ENCODE peak calls at places on chromosome 6, in five cellular contexts. One of them, this sample, is unnamed.

GRCh38 chr6:108359901-108360882 is 65.3 kb downstream of the AFG1L start:
- DNase-seq in K562: no peak
- DNase-seq in brain microvascular endothelial cell: no peak
- DNase-seq in CD8-positive, alpha-beta memory T cell: no peak
- DNase-seq in left ventricle myocardium inferior: no peak
- DNase-seq in this sample: no peak

GRCh38 chr6:138622967-138623366 is 123.7 kb upstream of the NHSL1 start:
- DNase-seq in K562: no peak
- DNase-seq in brain microvascular endothelial cell: no peak
- DNase-seq in left ventricle myocardium inferior: no peak
- DNase-seq in CD8-positive, alpha-beta memory T cell: no peak
- DNase-seq in this sample: no peak

GRCh38 chr6:166683477-166683876 is 56.4 kb upstream of the RPS6KA2 start:
- DNase-seq in CD8-positive, alpha-beta memory T cell: no peak
- DNase-seq in brain microvascular endothelial cell: no peak
- DNase-seq in K562: no peak
- DNase-seq in left ventricle myocardium inferior: no peak
- DNase-seq in this sample: no peak

GRCh38 chr6:4021862-4022715 is 56.8 kb downstream of the FAM217A start:
- DNase-seq in left ventricle myocardium inferior: no peak
- DNase-seq in K562: no peak
- DNase-seq in CD8-positive, alpha-beta memory T cell: peak; percentile 30
- DNase-seq in brain microvascular endothelial cell: no peak
- DNase-seq in this sample: no peak

GRCh38 chr6:158760618-158761250 is 58.4 kb downstream of the EZR start:
- DNase-seq in CD8-positive, alpha-beta memory T cell: no peak
- DNase-seq in K562: no peak
- DNase-seq in left ventricle myocardium inferior: no peak
- DNase-seq in brain microvascular endothelial cell: no peak
- DNase-seq in this sample: no peak

GRCh38 chr6:131733376-131734016 is 22.7 kb upstream of the CTAGE9 start:
- DNase-seq in brain microvascular endothelial cell: peak; percentile 95
- DNase-seq in left ventricle myocardium inferior: no peak
- DNase-seq in K562: no peak
- DNase-seq in CD8-positive, alpha-beta memory T cell: no peak
- DNase-seq in this sample: no peak

GRCh38 chr6:113694278-113695077 is 162.7 kb upstream of the MARCKS start:
- DNase-seq in CD8-positive, alpha-beta memory T cell: no peak
- DNase-seq in brain microvascular endothelial cell: no peak
- DNase-seq in left ventricle myocardium inferior: no peak
- DNase-seq in K562: no peak
- DNase-seq in this sample: no peak

GRCh38 chr6:93679836-93680235 is 260.5 kb upstream of the EPHA7 start:
- DNase-seq in K562: no peak
- DNase-seq in CD8-positive, alpha-beta memory T cell: no peak
- DNase-seq in brain microvascular endothelial cell: no peak
- DNase-seq in left ventricle myocardium inferior: no peak
- DNase-seq in this sample: no peak

GRCh38 chr6:39821739-39822532 is 29.8 kb downstream of the DAAM2 start:
- DNase-seq in brain microvascular endothelial cell: no peak
- DNase-seq in K562: no peak
- DNase-seq in left ventricle myocardium inferior: peak; percentile 70
- DNase-seq in CD8-positive, alpha-beta memory T cell: no peak
- DNase-seq in this sample: no peak

GRCh38 chr6:31805939-31806469 is 762 bp downstream of the LSM2 start:
- DNase-seq in brain microvascular endothelial cell: no peak
- DNase-seq in CD8-positive, alpha-beta memory T cell: no peak
- DNase-seq in K562: no peak
- DNase-seq in left ventricle myocardium inferior: no peak
- DNase-seq in this sample: no peak

GRCh38 chr6:118569498-118569897 is 21.4 kb downstream of the PLN start:
- DNase-seq in brain microvascular endothelial cell: no peak
- DNase-seq in CD8-positive, alpha-beta memory T cell: no peak
- DNase-seq in K562: no peak
- DNase-seq in left ventricle myocardium inferior: no peak
- DNase-seq in this sample: no peak

GRCh38 chr6:15183979-15184378 is 61.9 kb upstream of the JARID2 start:
- DNase-seq in left ventricle myocardium inferior: no peak
- DNase-seq in K562: no peak
- DNase-seq in CD8-positive, alpha-beta memory T cell: no peak
- DNase-seq in brain microvascular endothelial cell: no peak
- DNase-seq in this sample: no peak

GRCh38 chr6:2524090-2524489 is 226.6 kb downstream of the MYLK4 start:
- DNase-seq in left ventricle myocardium inferior: no peak
- DNase-seq in K562: no peak
- DNase-seq in CD8-positive, alpha-beta memory T cell: no peak
- DNase-seq in brain microvascular endothelial cell: no peak
- DNase-seq in this sample: no peak

GRCh38 chr6:50973464-50973863 is 154.8 kb downstream of the TFAP2B start:
- DNase-seq in left ventricle myocardium inferior: no peak
- DNase-seq in K562: no peak
- DNase-seq in CD8-positive, alpha-beta memory T cell: no peak
- DNase-seq in brain microvascular endothelial cell: no peak
- DNase-seq in this sample: peak; percentile 59

GRCh38 chr6:146027586-146028249 is 1.1 kb upstream of the GRM1 start:
- DNase-seq in K562: no peak
- DNase-seq in brain microvascular endothelial cell: no peak
- DNase-seq in left ventricle myocardium inferior: no peak
- DNase-seq in CD8-positive, alpha-beta memory T cell: no peak
- DNase-seq in this sample: peak; percentile 63

GRCh38 chr6:22717906-22718305 is 148.5 kb downstream of the HDGFL1 start:
- DNase-seq in CD8-positive, alpha-beta memory T cell: no peak
- DNase-seq in left ventricle myocardium inferior: no peak
- DNase-seq in K562: no peak
- DNase-seq in brain microvascular endothelial cell: no peak
- DNase-seq in this sample: no peak

GRCh38 chr6:26532699-26533523 is 5.3 kb upstream of the HMGN4 start:
- DNase-seq in CD8-positive, alpha-beta memory T cell: peak; percentile 90
- DNase-seq in left ventricle myocardium inferior: peak; percentile 86
- DNase-seq in brain microvascular endothelial cell: peak; percentile 96
- DNase-seq in K562: peak; percentile 78
- DNase-seq in this sample: peak; percentile 96

GRCh38 chr6:158068893-158069799 is 87.5 kb downstream of the SYNJ2 start:
- DNase-seq in CD8-positive, alpha-beta memory T cell: no peak
- DNase-seq in brain microvascular endothelial cell: peak; percentile 52
- DNase-seq in K562: peak; percentile 32
- DNase-seq in left ventricle myocardium inferior: no peak
- DNase-seq in this sample: no peak

GRCh38 chr6:34237316-34237721 is 646 bp downstream of the HMGA1 start:
- DNase-seq in CD8-positive, alpha-beta memory T cell: peak; percentile 25
- DNase-seq in left ventricle myocardium inferior: no peak
- DNase-seq in brain microvascular endothelial cell: no peak
- DNase-seq in K562: peak; percentile 83
- DNase-seq in this sample: peak; percentile 42

GRCh38 chr6:159095561-159096095 is 50.8 kb upstream of the TAGAP start:
- DNase-seq in left ventricle myocardium inferior: no peak
- DNase-seq in brain microvascular endothelial cell: no peak
- DNase-seq in K562: no peak
- DNase-seq in CD8-positive, alpha-beta memory T cell: no peak
- DNase-seq in this sample: no peak

GRCh38 chr6:102154176-102154575 is 760.7 kb downstream of the GRIK2 start:
- DNase-seq in CD8-positive, alpha-beta memory T cell: no peak
- DNase-seq in brain microvascular endothelial cell: no peak
- DNase-seq in left ventricle myocardium inferior: no peak
- DNase-seq in K562: no peak
- DNase-seq in this sample: no peak

GRCh38 chr6:33192105-33192646 is at the start of gene COL11A2:
- DNase-seq in left ventricle myocardium inferior: no peak
- DNase-seq in K562: peak; percentile 69
- DNase-seq in brain microvascular endothelial cell: no peak
- DNase-seq in CD8-positive, alpha-beta memory T cell: no peak
- DNase-seq in this sample: peak; percentile 76

GRCh38 chr6:136822379-136823127 is at the start of gene PEX7:
- DNase-seq in left ventricle myocardium inferior: peak; percentile 92
- DNase-seq in CD8-positive, alpha-beta memory T cell: peak; percentile 92
- DNase-seq in K562: peak; percentile 89
- DNase-seq in brain microvascular endothelial cell: peak; percentile 93
- DNase-seq in this sample: peak; percentile 89

DNA sequence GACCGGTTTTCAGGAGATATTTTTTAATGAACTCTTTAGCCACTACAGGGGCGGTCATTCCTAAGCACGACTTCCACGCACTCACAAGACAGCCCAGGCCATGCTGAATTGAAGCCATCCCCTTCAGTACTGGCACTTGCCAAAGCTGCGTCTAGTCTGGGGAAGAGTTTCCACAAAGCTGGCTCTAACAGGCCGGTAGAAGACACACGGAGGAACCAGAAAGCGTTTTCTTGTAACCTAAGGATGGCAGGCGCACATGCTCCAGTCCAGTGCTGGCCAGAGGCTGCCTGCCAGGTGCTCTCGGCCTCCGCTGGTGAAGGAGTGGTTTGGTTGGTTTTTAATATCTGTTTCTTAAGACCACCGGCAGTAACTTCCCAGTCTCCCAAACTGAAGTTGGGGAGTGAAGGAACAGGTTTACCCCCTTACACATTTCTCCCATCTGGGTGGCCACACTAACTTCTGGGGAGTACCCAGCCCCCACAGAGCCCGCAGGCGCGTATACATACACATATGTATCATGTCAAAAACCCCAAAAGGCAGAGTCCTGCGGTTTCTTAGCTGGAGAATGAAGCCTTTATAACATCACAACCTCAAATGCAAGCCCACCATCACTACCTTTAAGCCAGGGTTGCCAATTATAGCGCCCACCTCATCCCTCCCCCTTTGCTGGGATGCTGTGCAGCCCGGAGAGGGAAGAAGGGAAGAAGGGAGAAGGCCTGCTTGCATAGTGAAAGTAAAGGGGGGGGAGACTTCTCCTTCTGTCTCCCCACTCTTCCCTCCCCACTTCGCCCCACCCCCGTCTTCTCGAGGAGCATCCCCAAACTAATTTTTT is 1.2 kb downstream of the TRERF1 start:
- DNase-seq in CD8-positive, alpha-beta memory T cell: no peak
- DNase-seq in brain microvascular endothelial cell: no peak
- DNase-seq in left ventricle myocardium inferior: no peak
- DNase-seq in K562: no peak
- DNase-seq in this sample: peak; percentile 23
- H3K27ac ChIP-seq in CD8-positive, alpha-beta memory T cell: peak overlapping the region; percentile 49
- H3K27ac ChIP-seq in brain microvascular endothelial cell: no peak overlapping the region
- H3K27ac ChIP-seq in left ventricle myocardium inferior: peak overlapping the region; percentile 92
- H3K27ac ChIP-seq in K562: no peak overlapping the region
- H3K27ac ChIP-seq in this sample: peak overlapping the region; percentile 73

GRCh38 chr6:36116943-36117342 is 13.4 kb upstream of the MAPK13 start:
- DNase-seq in K562: no peak
- DNase-seq in CD8-positive, alpha-beta memory T cell: no peak
- DNase-seq in brain microvascular endothelial cell: no peak
- DNase-seq in left ventricle myocardium inferior: no peak
- DNase-seq in this sample: peak; percentile 9

GRCh38 chr6:36119209-36119608 is 11.1 kb upstream of the MAPK13 start:
- DNase-seq in left ventricle myocardium inferior: no peak
- DNase-seq in brain microvascular endothelial cell: no peak
- DNase-seq in CD8-positive, alpha-beta memory T cell: no peak
- DNase-seq in K562: no peak
- DNase-seq in this sample: no peak

GRCh38 chr6:36117639-36118549 is 12.4 kb upstream of the MAPK13 start:
- DNase-seq in K562: no peak
- DNase-seq in left ventricle myocardium inferior: no peak
- DNase-seq in brain microvascular endothelial cell: no peak
- DNase-seq in CD8-positive, alpha-beta memory T cell: no peak
- DNase-seq in this sample: peak; percentile 30

GRCh38 chr6:36119927-36120477 is 10.3 kb upstream of the MAPK13 start:
- DNase-seq in brain microvascular endothelial cell: no peak
- DNase-seq in CD8-positive, alpha-beta memory T cell: no peak
- DNase-seq in left ventricle myocardium inferior: no peak
- DNase-seq in K562: no peak
- DNase-seq in this sample: no peak

DNA sequence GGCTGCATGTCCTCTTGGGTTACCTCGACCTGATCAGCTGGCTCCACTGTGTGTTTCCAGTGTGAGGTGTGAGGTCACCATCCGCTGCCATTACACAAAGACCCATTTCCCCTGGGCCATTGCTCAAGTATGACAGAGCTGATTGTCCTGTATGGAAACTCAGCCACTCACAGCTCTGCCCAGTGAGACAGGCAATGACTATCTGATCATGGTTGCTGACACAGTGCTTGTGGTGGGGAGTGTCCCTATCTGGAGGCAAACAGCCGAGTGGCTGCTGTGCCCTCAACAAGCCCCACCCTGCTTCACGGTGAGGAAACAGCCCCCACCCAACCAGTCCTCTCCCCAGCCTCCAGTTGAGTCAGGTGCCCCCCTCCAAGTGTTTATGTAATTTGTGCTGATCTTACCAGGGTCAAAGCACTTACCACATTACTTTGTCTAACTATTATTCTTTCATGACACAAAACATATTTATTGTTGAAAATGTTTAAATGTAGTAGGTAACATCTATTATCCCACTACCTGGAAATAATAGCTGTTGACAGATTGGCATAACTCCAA is 11.7 kb upstream of the MAPK13 start:
- DNase-seq in left ventricle myocardium inferior: no peak
- DNase-seq in brain microvascular endothelial cell: no peak
- DNase-seq in CD8-positive, alpha-beta memory T cell: peak; percentile 73
- DNase-seq in K562: peak; percentile 93
- DNase-seq in this sample: peak; percentile 61
- H3K27ac ChIP-seq in left ventricle myocardium inferior: no peak overlapping the region
- H3K27ac ChIP-seq in brain microvascular endothelial cell: no peak overlapping the region
- H3K27ac ChIP-seq in CD8-positive, alpha-beta memory T cell: peak overlapping the region; percentile 57
- H3K27ac ChIP-seq in K562: peak overlapping the region; percentile 80
- H3K27ac ChIP-seq in this sample: peak overlapping the region; percentile 49

DNA sequence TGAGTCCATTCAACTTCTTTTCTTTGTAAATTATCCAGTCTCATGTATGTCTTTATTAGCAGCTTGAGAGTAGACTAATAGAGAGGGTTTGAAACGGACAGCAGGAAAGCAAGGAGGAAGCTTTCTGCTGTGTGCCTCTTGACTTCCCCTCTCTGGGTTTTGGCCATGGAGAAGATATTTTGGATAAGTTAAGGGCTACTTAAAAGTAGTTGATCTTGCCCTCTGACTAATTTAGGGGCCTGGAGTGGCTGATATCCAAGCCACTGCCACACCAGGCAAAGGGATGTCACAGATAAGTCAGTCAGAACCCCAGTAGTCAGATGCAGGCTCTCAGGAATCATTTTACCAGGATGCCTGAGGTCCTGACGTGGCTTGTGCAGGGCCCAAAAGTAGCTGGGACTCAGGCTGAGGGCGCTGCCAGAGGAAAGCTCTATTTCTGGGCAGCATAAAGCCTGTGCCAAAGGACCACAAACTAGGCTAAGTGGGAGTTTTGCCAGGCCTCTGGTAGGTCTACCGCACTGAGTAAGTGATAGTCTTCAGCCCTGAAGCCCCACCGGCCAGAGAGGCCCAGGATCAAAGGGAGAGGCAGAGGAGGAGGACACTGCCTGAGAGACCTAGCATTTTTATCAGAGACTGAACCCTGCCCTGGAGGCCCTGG is 41.6 kb upstream of the IYD start:
- DNase-seq in CD8-positive, alpha-beta memory T cell: no peak
- DNase-seq in brain microvascular endothelial cell: no peak
- DNase-seq in left ventricle myocardium inferior: peak; percentile 25
- DNase-seq in K562: no peak
- DNase-seq in this sample: no peak
- H3K27ac ChIP-seq in CD8-positive, alpha-beta memory T cell: no peak overlapping the region
- H3K27ac ChIP-seq in brain microvascular endothelial cell: no peak overlapping the region
- H3K27ac ChIP-seq in left ventricle myocardium inferior: peak overlapping the region; percentile 53
- H3K27ac ChIP-seq in K562: peak overlapping the region; percentile 40
- H3K27ac ChIP-seq in this sample: no peak overlapping the region

DNA sequence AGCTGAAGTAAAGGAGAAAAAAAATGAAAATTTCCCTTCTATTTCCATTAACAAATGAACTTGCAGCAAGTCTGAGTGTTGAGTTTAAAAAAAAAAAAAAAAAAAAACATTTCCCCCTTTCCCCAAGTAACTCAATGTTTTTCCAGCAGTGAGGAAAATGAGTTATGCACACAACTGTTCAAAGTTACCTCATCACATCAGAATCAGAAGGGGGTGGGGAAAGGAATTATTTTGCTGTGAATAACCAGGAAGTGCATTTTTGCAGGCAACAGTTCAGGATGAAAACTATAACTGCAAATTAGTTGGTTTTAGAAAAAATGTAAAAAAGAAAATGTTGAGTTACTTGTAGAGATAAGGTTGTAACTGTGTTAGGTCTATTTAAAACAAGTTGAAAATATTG is 568.9 kb upstream of the CITED2 start:
- DNase-seq in CD8-positive, alpha-beta memory T cell: no peak
- DNase-seq in brain microvascular endothelial cell: peak; percentile 79
- DNase-seq in K562: no peak
- DNase-seq in left ventricle myocardium inferior: no peak
- DNase-seq in this sample: no peak
- H3K27ac ChIP-seq in CD8-positive, alpha-beta memory T cell: no peak overlapping the region
- H3K27ac ChIP-seq in brain microvascular endothelial cell: peak overlapping the region; percentile 67
- H3K27ac ChIP-seq in K562: no peak overlapping the region
- H3K27ac ChIP-seq in left ventricle myocardium inferior: peak overlapping the region; percentile 44
- H3K27ac ChIP-seq in this sample: no peak overlapping the region